ENCODE peak calls at places on chromosomes 3 and 15, in eight cellular contexts. J is fibroblast of mammary gland, Y is lower lobe of right lung, X is cardiac muscle cell, P is heart right ventricle, C is fibroblast of pulmonary artery, H is A673, I is ovary. Q is an unnamed sample.

GRCh38 chr15:69628256-69629093 is 175.9 kb downstream of the RPLP1 start:
- DNase-seq in J (no peak), Y (peak; percentile 54), X (no peak), P (no peak), C (no peak), H (no peak), I (no peak), Q (no peak)

GRCh38 chr3:127951276-127951675 is 36.2 kb downstream of the KBTBD12 start:
- DNase-seq in J (peak; percentile 86), Y (no peak), X (no peak), P (no peak), C (no peak), H (no peak), I (no peak), Q (peak; percentile 37)

GRCh38 chr3:59263152-59263551 is 213.3 kb upstream of the CFAP20DC start:
- DNase-seq in J (no peak), Y (no peak), X (no peak), P (no peak), C (no peak), H (no peak), I (no peak), Q (no peak)

GRCh38 chr3:197847866-197848401 is 56.9 kb downstream of the LRCH3 start:
- DNase-seq in J (peak; percentile 15), Y (no peak), X (no peak), P (no peak), C (no peak), H (peak; percentile 52), I (no peak), Q (peak; percentile 15)

GRCh38 chr3:45596290-45596791 is 1.8 kb downstream of the LIMD1 start:
- DNase-seq in J (no peak), Y (peak; percentile 23), X (no peak), P (no peak), C (no peak), H (no peak), I (no peak), Q (no peak)

GRCh38 chr3:192957441-192957951 is 39.8 kb upstream of the MB21D2 start:
- DNase-seq in J (peak; percentile 97), Y (no peak), X (no peak), P (peak; percentile 64), C (peak; percentile 99), H (peak; percentile 55), I (no peak), Q (peak; percentile 97)

GRCh38 chr15:45660231-45660979 is 25.6 kb downstream of the SQOR start:
- DNase-seq in J (peak; percentile 57), Y (no peak), X (peak; percentile 14), P (no peak), C (no peak), H (no peak), I (no peak), Q (no peak)

GRCh38 chr15:74262635-74263034 is 26.5 kb downstream of the CCDC33 start:
- DNase-seq in J (no peak), Y (no peak), X (no peak), P (no peak), C (no peak), H (no peak), I (no peak), Q (no peak)

GRCh38 chr15:93895976-93896770 is 335.2 kb upstream of the MCTP2 start:
- DNase-seq in J (no peak), Y (no peak), X (no peak), P (no peak), C (no peak), H (no peak), I (no peak), Q (no peak)
- H3K4me3 ChIP-seq in J (no peak overlapping the region), Y (no peak overlapping the region), X (no peak overlapping the region), P (no peak overlapping the region), C (no peak overlapping the region), H (no peak overlapping the region), I (no peak overlapping the region), Q (no peak overlapping the region)

GRCh38 chr3:31567036-31567435 is 34.3 kb downstream of the STT3B start:
- DNase-seq in J (peak; percentile 11), Y (no peak), X (peak; percentile 54), P (no peak), C (no peak), H (peak; percentile 11), I (no peak), Q (no peak)
- TF ChIP-seq CTCF in J (peak; percentile 48), Y (peak; percentile 29), X (peak; percentile 40), P (peak; percentile 48), C (peak; percentile 41), H (peak; percentile 69), I (no peak), Q (peak; percentile 58)

GRCh38 chr15:99106417-99107220 is 1.7 kb downstream of the SYNM start:
- DNase-seq in J (peak; percentile 69), Y (peak; percentile 42), X (no peak), P (peak; percentile 71), C (peak; percentile 40), H (no peak), I (peak; percentile 59), Q (peak; percentile 76)
- H3K4me3 ChIP-seq in J (peak overlapping the region; percentile 16), Y (peak overlapping the region; percentile 65), X (peak overlapping the region; percentile 33), P (peak overlapping the region; percentile 49), C (peak overlapping the region; percentile 34), H (peak overlapping the region; percentile 54), I (peak overlapping the region; percentile 47), Q (peak overlapping the region; percentile 47)

GRCh38 chr3:72347819-72348319 is 500.4 kb downstream of the SHQ1 start:
- DNase-seq in J (no peak), Y (peak; percentile 82), X (peak; percentile 28), P (peak; percentile 74), C (peak; percentile 89), H (no peak), I (peak; percentile 63), Q (peak; percentile 56)
- TF ChIP-seq CTCF in J (no peak), Y (no peak), X (no peak), P (no peak), C (no peak), H (no peak), I (no peak), Q (no peak)

GRCh38 chr3:194130807-194131589 is 5.0 kb upstream of the HES1 start:
- DNase-seq in J (no peak), Y (no peak), X (peak; percentile 15), P (no peak), C (peak; percentile 23), H (no peak), I (peak; percentile 46), Q (no peak)
- H3K4me3 ChIP-seq in J (no peak overlapping the region), Y (no peak overlapping the region), X (no peak overlapping the region), P (no peak overlapping the region), C (no peak overlapping the region), H (no peak overlapping the region), I (no peak overlapping the region), Q (no peak overlapping the region)

DNA sequence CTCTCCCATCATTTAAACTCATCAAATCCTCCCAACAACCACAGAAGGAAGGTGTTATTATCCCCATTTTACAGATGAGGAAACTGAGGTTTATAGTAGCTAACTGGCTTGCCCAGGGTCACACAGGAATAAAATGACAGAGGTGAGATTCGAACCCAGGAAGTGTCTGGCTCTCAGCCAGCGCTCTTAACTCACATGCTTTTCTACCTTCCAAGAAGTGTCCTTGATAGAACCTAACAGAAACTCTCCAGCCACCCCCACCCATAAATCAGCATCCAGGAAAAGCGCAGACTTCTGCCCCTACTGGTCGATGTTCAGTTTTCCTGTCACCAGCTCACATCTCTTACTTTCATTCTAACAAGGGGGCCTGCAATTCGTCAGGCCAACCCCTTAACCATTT is 51.7 kb downstream of the SPATA12 start:
- DNase-seq in J (no peak), Y (no peak), X (peak; percentile 72), P (no peak), C (peak; percentile 10), H (peak; percentile 8), I (no peak), Q (peak; percentile 13)
- TF ChIP-seq CTCF in J (peak; percentile 24), Y (no peak), X (peak; percentile 39), P (peak; percentile 21), C (peak; percentile 36), H (peak; percentile 38), I (no peak), Q (peak; percentile 43)

Q was measured in choroid plexus epithelial cell.